ENCODE peak calls at places on chromosomes 7 and 10, in six cellular contexts. N is tibial artery; G is posterior cingulate gyrus; Y is NCI-H1105 treated with DMSO at 0.1 percent for 48 hours; W is germinal center; K is stimulated activated CD4-positive, alpha-beta T cell treated with anti-CD3 and anti-CD28 coated beads, Interleukin-1b, Interleukin-23, amount 100 ng/mL, for 1 hour. T is an unnamed sample.

GRCh38 chr7:5636446-5636835 is 145.0 kb downstream of the RNF216 start:
- DNase-seq in Y (no peak), W (no peak), N (no peak), G (no peak), K (no peak), T (no peak)

GRCh38 chr7:4916115-4916514 is 32.6 kb upstream of the RADIL start:
- DNase-seq in N (no peak), G (no peak), W (no peak), K (no peak), Y (no peak), T (no peak)

GRCh38 chr7:30633223-30633622 is 38.5 kb downstream of the GARS1 start:
- DNase-seq in Y (no peak), G (no peak), K (no peak), W (no peak), N (no peak), T (no peak)

GRCh38 chr10:29063806-29064644 is 224.8 kb upstream of the LYZL1 start:
- DNase-seq in N (no peak), W (no peak), K (no peak), Y (no peak), G (no peak), T (no peak)

GRCh38 chr7:5231811-5232484 is 41.9 kb downstream of the WIPI2 start:
- DNase-seq in Y (no peak), W (peak; percentile 68), K (no peak), N (no peak), G (peak; percentile 76), T (no peak)

GRCh38 chr10:70584941-70585544 is 17.5 kb downstream of the PRF1 start:
- DNase-seq in K (no peak), G (peak; percentile 62), W (no peak), Y (peak; percentile 88), N (no peak), T (no peak)

GRCh38 chr7:120794100-120794729 is 63.7 kb downstream of the TSPAN12 start:
- DNase-seq in Y (peak; percentile 9), W (no peak), G (no peak), N (no peak), K (no peak), T (no peak)

GRCh38 chr7:116399808-116400207 is 99.7 kb upstream of the CAV2 start:
- DNase-seq in Y (no peak), W (no peak), G (no peak), N (no peak), K (no peak), T (no peak)

GRCh38 chr7:12926236-12926635 is 238.8 kb downstream of the ARL4A start:
- DNase-seq in G (no peak), K (no peak), Y (no peak), W (no peak), N (no peak), T (no peak)

T was measured in tibial nerve.